ENCODE peak calls at places on chromosomes 13 and 19, in ten cellular contexts. One of them, this sample, is unnamed.

GRCh38 chr13:39263033-39263432 is 224.8 kb downstream of the NHLRC3 start:
- DNase-seq in NCI-H1105: peak
- DNase-seq in endodermal cell: peak
- DNase-seq in A549: peak
- DNase-seq in EH: peak
- DNase-seq in PC-3: peak
- DNase-seq in T-helper 1 cell: no peak
- DNase-seq in NB4: peak
- DNase-seq in omental fat pad: peak
- DNase-seq in T follicular helper cell: no peak
- DNase-seq in this sample: peak

GRCh38 chr13:108195861-108196260 is 19.5 kb downstream of the LIG4 start:
- DNase-seq in NCI-H1105: no peak
- DNase-seq in EH: no peak
- DNase-seq in endodermal cell: no peak
- DNase-seq in T-helper 1 cell: no peak
- DNase-seq in omental fat pad: no peak
- DNase-seq in PC-3: no peak
- DNase-seq in NB4: no peak
- DNase-seq in T follicular helper cell: no peak
- DNase-seq in A549: no peak
- DNase-seq in this sample: no peak

GRCh38 chr13:24097667-24098066 is 62.9 kb upstream of the SPATA13 start:
- DNase-seq in T-helper 1 cell: no peak
- DNase-seq in NCI-H1105: no peak
- DNase-seq in A549: no peak
- DNase-seq in NB4: peak
- DNase-seq in omental fat pad: no peak
- DNase-seq in EH: no peak
- DNase-seq in T follicular helper cell: no peak
- DNase-seq in endodermal cell: no peak
- DNase-seq in PC-3: no peak
- DNase-seq in this sample: no peak

GRCh38 chr19:51450730-51451307 is 7.4 kb downstream of the SIGLEC8 start:
- DNase-seq in A549: no peak
- DNase-seq in endodermal cell: no peak
- DNase-seq in NB4: no peak
- DNase-seq in T-helper 1 cell: no peak
- DNase-seq in T follicular helper cell: no peak
- DNase-seq in EH: no peak
- DNase-seq in NCI-H1105: no peak
- DNase-seq in PC-3: no peak
- DNase-seq in omental fat pad: no peak
- DNase-seq in this sample: no peak

GRCh38 chr13:41652735-41653361 is 195.5 kb downstream of the RGCC start:
- DNase-seq in T follicular helper cell: peak
- DNase-seq in NB4: peak
- DNase-seq in endodermal cell: no peak
- DNase-seq in A549: peak
- DNase-seq in EH: peak
- DNase-seq in omental fat pad: no peak
- DNase-seq in PC-3: peak
- DNase-seq in T-helper 1 cell: no peak
- DNase-seq in NCI-H1105: no peak
- DNase-seq in this sample: peak

GRCh38 chr13:82758056-82758455 is 1124.2 kb downstream of the SLITRK1 start:
- DNase-seq in T-helper 1 cell: no peak
- DNase-seq in T follicular helper cell: no peak
- DNase-seq in NB4: peak
- DNase-seq in PC-3: peak
- DNase-seq in omental fat pad: no peak
- DNase-seq in endodermal cell: peak
- DNase-seq in EH: peak
- DNase-seq in A549: no peak
- DNase-seq in NCI-H1105: no peak
- DNase-seq in this sample: no peak

GRCh38 chr19:15672580-15673175 is at the start of gene CYP4F12:
- DNase-seq in NB4: peak
- DNase-seq in NCI-H1105: no peak
- DNase-seq in PC-3: peak
- DNase-seq in T-helper 1 cell: no peak
- DNase-seq in A549: peak
- DNase-seq in omental fat pad: peak
- DNase-seq in EH: peak
- DNase-seq in endodermal cell: no peak
- DNase-seq in T follicular helper cell: no peak
- DNase-seq in this sample: no peak

GRCh38 chr13:112525306-112525945 is 62.5 kb downstream of the TUBGCP3 start:
- DNase-seq in T-helper 1 cell: no peak
- DNase-seq in EH: no peak
- DNase-seq in endodermal cell: no peak
- DNase-seq in A549: no peak
- DNase-seq in T follicular helper cell: no peak
- DNase-seq in NB4: no peak
- DNase-seq in PC-3: peak
- DNase-seq in omental fat pad: no peak
- DNase-seq in NCI-H1105: no peak
- DNase-seq in this sample: no peak

GRCh38 chr13:112442483-112443090 is 66.4 kb downstream of the SPACA7 start:
- DNase-seq in T-helper 1 cell: no peak
- DNase-seq in omental fat pad: no peak
- DNase-seq in endodermal cell: peak
- DNase-seq in EH: peak
- DNase-seq in T follicular helper cell: no peak
- DNase-seq in NCI-H1105: no peak
- DNase-seq in NB4: peak
- DNase-seq in PC-3: no peak
- DNase-seq in A549: no peak
- DNase-seq in this sample: no peak

GRCh38 chr13:113904411-113904810 is 40.5 kb upstream of the GAS6 start:
- DNase-seq in A549: peak
- DNase-seq in PC-3: peak
- DNase-seq in endodermal cell: peak
- DNase-seq in T follicular helper cell: peak
- DNase-seq in NB4: peak
- DNase-seq in NCI-H1105: no peak
- DNase-seq in T-helper 1 cell: no peak
- DNase-seq in EH: peak
- DNase-seq in omental fat pad: peak
- DNase-seq in this sample: no peak

GRCh38 chr19:15178629-15179308 is 22.0 kb downstream of the NOTCH3 start:
- DNase-seq in endodermal cell: peak
- DNase-seq in EH: no peak
- DNase-seq in omental fat pad: no peak
- DNase-seq in NCI-H1105: no peak
- DNase-seq in T follicular helper cell: no peak
- DNase-seq in PC-3: no peak
- DNase-seq in NB4: no peak
- DNase-seq in T-helper 1 cell: no peak
- DNase-seq in A549: no peak
- DNase-seq in this sample: no peak

GRCh38 chr13:67943116-67943515 is 713.0 kb upstream of the PCDH9 start:
- DNase-seq in NCI-H1105: no peak
- DNase-seq in omental fat pad: no peak
- DNase-seq in PC-3: no peak
- DNase-seq in T follicular helper cell: no peak
- DNase-seq in A549: no peak
- DNase-seq in endodermal cell: no peak
- DNase-seq in EH: no peak
- DNase-seq in T-helper 1 cell: no peak
- DNase-seq in NB4: no peak
- DNase-seq in this sample: no peak

GRCh38 chr13:42994878-42995277 is 2.8 kb upstream of the EPSTI1 start:
- DNase-seq in T follicular helper cell: no peak
- DNase-seq in PC-3: no peak
- DNase-seq in endodermal cell: no peak
- DNase-seq in T-helper 1 cell: no peak
- DNase-seq in NCI-H1105: no peak
- DNase-seq in omental fat pad: no peak
- DNase-seq in NB4: no peak
- DNase-seq in EH: no peak
- DNase-seq in A549: no peak
- DNase-seq in this sample: no peak

GRCh38 chr13:40230833-40231266 is 435.6 kb downstream of the FOXO1 start:
- DNase-seq in omental fat pad: no peak
- DNase-seq in A549: no peak
- DNase-seq in T-helper 1 cell: no peak
- DNase-seq in NCI-H1105: no peak
- DNase-seq in endodermal cell: no peak
- DNase-seq in T follicular helper cell: no peak
- DNase-seq in EH: peak
- DNase-seq in NB4: peak
- DNase-seq in PC-3: peak
- DNase-seq in this sample: no peak

GRCh38 chr13:52798770-52799430 is 49.5 kb downstream of the PCDH8 start:
- DNase-seq in omental fat pad: no peak
- DNase-seq in T follicular helper cell: no peak
- DNase-seq in EH: no peak
- DNase-seq in T-helper 1 cell: no peak
- DNase-seq in PC-3: no peak
- DNase-seq in NCI-H1105: no peak
- DNase-seq in A549: no peak
- DNase-seq in endodermal cell: no peak
- DNase-seq in NB4: no peak
- DNase-seq in this sample: no peak

GRCh38 chr13:62119739-62120700 is 704.4 kb upstream of the PCDH20 start:
- DNase-seq in endodermal cell: no peak
- DNase-seq in PC-3: peak
- DNase-seq in NCI-H1105: peak
- DNase-seq in EH: peak
- DNase-seq in T follicular helper cell: no peak
- DNase-seq in NB4: peak
- DNase-seq in T-helper 1 cell: no peak
- DNase-seq in omental fat pad: no peak
- DNase-seq in A549: peak
- DNase-seq in this sample: no peak

GRCh38 chr13:114269281-114269770 is 12.1 kb upstream of the UPF3A start:
- DNase-seq in EH: no peak
- DNase-seq in endodermal cell: no peak
- DNase-seq in NB4: no peak
- DNase-seq in omental fat pad: no peak
- DNase-seq in T follicular helper cell: no peak
- DNase-seq in NCI-H1105: no peak
- DNase-seq in A549: no peak
- DNase-seq in T-helper 1 cell: no peak
- DNase-seq in PC-3: no peak
- DNase-seq in this sample: no peak

GRCh38 chr19:1453525-1454371 is 3.8 kb downstream of the APC2 start:
- DNase-seq in endodermal cell: peak
- DNase-seq in PC-3: peak
- DNase-seq in omental fat pad: no peak
- DNase-seq in NB4: no peak
- DNase-seq in A549: no peak
- DNase-seq in T follicular helper cell: no peak
- DNase-seq in T-helper 1 cell: no peak
- DNase-seq in EH: peak
- DNase-seq in NCI-H1105: no peak
- DNase-seq in this sample: no peak

This sample was measured in germinal center.